ENCODE peak calls at places on chromosomes 6 and 20, in seven cellular contexts. One of them, this sample, is unnamed.

GRCh38 chr20:60009826-60010616 is 51.8 kb downstream of the CDH26 start:
- DNase-seq in neural crest cell: no peak
- DNase-seq in astrocyte of the cerebellum: no peak
- DNase-seq in WERI-Rb-1: peak; percentile 76
- DNase-seq in psoas muscle: no peak
- DNase-seq in tibial artery: no peak
- DNase-seq in suprapubic skin: no peak
- DNase-seq in this sample: no peak

GRCh38 chr6:97136644-97137358 is 146.2 kb downstream of the MMS22L start:
- DNase-seq in neural crest cell: no peak
- DNase-seq in astrocyte of the cerebellum: no peak
- DNase-seq in WERI-Rb-1: no peak
- DNase-seq in psoas muscle: no peak
- DNase-seq in tibial artery: no peak
- DNase-seq in suprapubic skin: no peak
- DNase-seq in this sample: no peak

GRCh38 chr6:33549196-33549595 is 30.9 kb downstream of the BAK1 start:
- DNase-seq in neural crest cell: no peak
- DNase-seq in astrocyte of the cerebellum: no peak
- DNase-seq in WERI-Rb-1: peak; percentile 83
- DNase-seq in psoas muscle: no peak
- DNase-seq in tibial artery: no peak
- DNase-seq in suprapubic skin: no peak
- DNase-seq in this sample: no peak

GRCh38 chr6:46014511-46015118 is 1.0 kb downstream of the CLIC5 start:
- DNase-seq in neural crest cell: peak; percentile 1
- DNase-seq in astrocyte of the cerebellum: no peak
- DNase-seq in WERI-Rb-1: no peak
- DNase-seq in psoas muscle: peak; percentile 36
- DNase-seq in tibial artery: no peak
- DNase-seq in suprapubic skin: no peak
- DNase-seq in this sample: no peak

GRCh38 chr20:3804781-3805180 is 8.7 kb downstream of the CDC25B start:
- DNase-seq in neural crest cell: no peak
- DNase-seq in astrocyte of the cerebellum: no peak
- DNase-seq in WERI-Rb-1: no peak
- DNase-seq in psoas muscle: no peak
- DNase-seq in tibial artery: no peak
- DNase-seq in suprapubic skin: peak; percentile 51
- DNase-seq in this sample: no peak

GRCh38 chr6:16109659-16110300 is 19.1 kb upstream of the MYLIP start:
- DNase-seq in neural crest cell: no peak
- DNase-seq in astrocyte of the cerebellum: no peak
- DNase-seq in WERI-Rb-1: peak; percentile 39
- DNase-seq in psoas muscle: no peak
- DNase-seq in tibial artery: no peak
- DNase-seq in suprapubic skin: no peak
- DNase-seq in this sample: no peak

GRCh38 chr6:160430741-160431140 is 82.6 kb downstream of the SLC22A3 start:
- DNase-seq in neural crest cell: no peak
- DNase-seq in astrocyte of the cerebellum: no peak
- DNase-seq in WERI-Rb-1: no peak
- DNase-seq in psoas muscle: no peak
- DNase-seq in tibial artery: no peak
- DNase-seq in suprapubic skin: no peak
- DNase-seq in this sample: no peak

GRCh38 chr6:138240476-138241245 is 22.4 kb upstream of the PBOV1 start:
- DNase-seq in neural crest cell: no peak
- DNase-seq in astrocyte of the cerebellum: peak; percentile 89
- DNase-seq in WERI-Rb-1: no peak
- DNase-seq in psoas muscle: no peak
- DNase-seq in tibial artery: no peak
- DNase-seq in suprapubic skin: no peak
- DNase-seq in this sample: no peak

GRCh38 chr20:43065299-43065698 is 124.4 kb downstream of the PTPRT start:
- DNase-seq in neural crest cell: no peak
- DNase-seq in astrocyte of the cerebellum: no peak
- DNase-seq in WERI-Rb-1: no peak
- DNase-seq in psoas muscle: no peak
- DNase-seq in tibial artery: no peak
- DNase-seq in suprapubic skin: no peak
- DNase-seq in this sample: no peak

GRCh38 chr20:3669710-3670367 is 6.6 kb upstream of the GFRA4 start:
- DNase-seq in neural crest cell: no peak
- DNase-seq in astrocyte of the cerebellum: no peak
- DNase-seq in WERI-Rb-1: no peak
- DNase-seq in psoas muscle: no peak
- DNase-seq in tibial artery: no peak
- DNase-seq in suprapubic skin: no peak
- DNase-seq in this sample: no peak

GRCh38 chr6:137873273-137873762 is 6.3 kb downstream of the TNFAIP3 start:
- DNase-seq in neural crest cell: no peak
- DNase-seq in astrocyte of the cerebellum: peak; percentile 61
- DNase-seq in WERI-Rb-1: no peak
- DNase-seq in psoas muscle: peak; percentile 66
- DNase-seq in tibial artery: peak; percentile 93
- DNase-seq in suprapubic skin: peak; percentile 87
- DNase-seq in this sample: no peak

GRCh38 chr20:62923669-62924566 is 2.4 kb downstream of the DIDO1 start:
- DNase-seq in neural crest cell: no peak
- DNase-seq in astrocyte of the cerebellum: no peak
- DNase-seq in WERI-Rb-1: no peak
- DNase-seq in psoas muscle: no peak
- DNase-seq in tibial artery: no peak
- DNase-seq in suprapubic skin: no peak
- DNase-seq in this sample: no peak

GRCh38 chr6:10429638-10430427 is 15.0 kb upstream of the TFAP2A start:
- DNase-seq in neural crest cell: no peak
- DNase-seq in astrocyte of the cerebellum: peak; percentile 42
- DNase-seq in WERI-Rb-1: peak; percentile 63
- DNase-seq in psoas muscle: no peak
- DNase-seq in tibial artery: no peak
- DNase-seq in suprapubic skin: no peak
- DNase-seq in this sample: no peak

GRCh38 chr6:111674413-111674812 is 68.7 kb upstream of the TRAF3IP2 start:
- DNase-seq in neural crest cell: no peak
- DNase-seq in astrocyte of the cerebellum: no peak
- DNase-seq in WERI-Rb-1: no peak
- DNase-seq in psoas muscle: no peak
- DNase-seq in tibial artery: no peak
- DNase-seq in suprapubic skin: no peak
- DNase-seq in this sample: no peak

GRCh38 chr20:45209924-45210323 is 3.1 kb downstream of the SEMG1 start:
- DNase-seq in neural crest cell: no peak
- DNase-seq in astrocyte of the cerebellum: no peak
- DNase-seq in WERI-Rb-1: no peak
- DNase-seq in psoas muscle: no peak
- DNase-seq in tibial artery: no peak
- DNase-seq in suprapubic skin: no peak
- DNase-seq in this sample: no peak

GRCh38 chr6:76707630-76708029 is 635.2 kb upstream of the IMPG1 start:
- DNase-seq in neural crest cell: no peak
- DNase-seq in astrocyte of the cerebellum: no peak
- DNase-seq in WERI-Rb-1: no peak
- DNase-seq in psoas muscle: no peak
- DNase-seq in tibial artery: no peak
- DNase-seq in suprapubic skin: no peak
- DNase-seq in this sample: no peak

GRCh38 chr6:28683945-28684538 is 158.4 kb downstream of the GPX5 start:
- DNase-seq in neural crest cell: peak; percentile 8
- DNase-seq in astrocyte of the cerebellum: peak; percentile 15
- DNase-seq in WERI-Rb-1: peak; percentile 55
- DNase-seq in psoas muscle: no peak
- DNase-seq in tibial artery: no peak
- DNase-seq in suprapubic skin: no peak
- DNase-seq in this sample: no peak
- TF ChIP-seq CTCF in neural crest cell: peak; percentile 79
- TF ChIP-seq CTCF in astrocyte of the cerebellum: peak; percentile 48
- TF ChIP-seq CTCF in WERI-Rb-1: peak; percentile 71
- TF ChIP-seq CTCF in psoas muscle: peak; percentile 34
- TF ChIP-seq CTCF in tibial artery: peak; percentile 33
- TF ChIP-seq CTCF in suprapubic skin: peak; percentile 34
- TF ChIP-seq CTCF in this sample: peak; percentile 55

GRCh38 chr20:50309280-50309763 is 118.7 kb downstream of the CEBPB start:
- DNase-seq in neural crest cell: no peak
- DNase-seq in astrocyte of the cerebellum: no peak
- DNase-seq in WERI-Rb-1: no peak
- DNase-seq in psoas muscle: no peak
- DNase-seq in tibial artery: no peak
- DNase-seq in suprapubic skin: no peak
- DNase-seq in this sample: no peak

GRCh38 chr20:50309764-50310672 is 119.4 kb downstream of the CEBPB start:
- DNase-seq in neural crest cell: no peak
- DNase-seq in astrocyte of the cerebellum: no peak
- DNase-seq in WERI-Rb-1: no peak
- DNase-seq in psoas muscle: no peak
- DNase-seq in tibial artery: no peak
- DNase-seq in suprapubic skin: no peak
- DNase-seq in this sample: no peak

GRCh38 chr20:50306478-50307423 is 116.1 kb downstream of the CEBPB start:
- DNase-seq in neural crest cell: no peak
- DNase-seq in astrocyte of the cerebellum: no peak
- DNase-seq in WERI-Rb-1: no peak
- DNase-seq in psoas muscle: no peak
- DNase-seq in tibial artery: no peak
- DNase-seq in suprapubic skin: peak; percentile 59
- DNase-seq in this sample: no peak

GRCh38 chr20:50308166-50308512 is 117.5 kb downstream of the CEBPB start:
- DNase-seq in neural crest cell: no peak
- DNase-seq in astrocyte of the cerebellum: no peak
- DNase-seq in WERI-Rb-1: no peak
- DNase-seq in psoas muscle: no peak
- DNase-seq in tibial artery: no peak
- DNase-seq in suprapubic skin: no peak
- DNase-seq in this sample: no peak

GRCh38 chr20:50308513-50309279 is 118.1 kb downstream of the CEBPB start:
- DNase-seq in neural crest cell: no peak
- DNase-seq in astrocyte of the cerebellum: peak; percentile 96
- DNase-seq in WERI-Rb-1: peak; percentile 85
- DNase-seq in psoas muscle: peak; percentile 93
- DNase-seq in tibial artery: peak; percentile 96
- DNase-seq in suprapubic skin: peak; percentile 96
- DNase-seq in this sample: no peak
- TF ChIP-seq CTCF in neural crest cell: no peak
- TF ChIP-seq CTCF in astrocyte of the cerebellum: no peak
- TF ChIP-seq CTCF in WERI-Rb-1: peak; percentile 39
- TF ChIP-seq CTCF in psoas muscle: no peak
- TF ChIP-seq CTCF in tibial artery: no peak
- TF ChIP-seq CTCF in suprapubic skin: no peak
- TF ChIP-seq CTCF in this sample: no peak

DNA sequence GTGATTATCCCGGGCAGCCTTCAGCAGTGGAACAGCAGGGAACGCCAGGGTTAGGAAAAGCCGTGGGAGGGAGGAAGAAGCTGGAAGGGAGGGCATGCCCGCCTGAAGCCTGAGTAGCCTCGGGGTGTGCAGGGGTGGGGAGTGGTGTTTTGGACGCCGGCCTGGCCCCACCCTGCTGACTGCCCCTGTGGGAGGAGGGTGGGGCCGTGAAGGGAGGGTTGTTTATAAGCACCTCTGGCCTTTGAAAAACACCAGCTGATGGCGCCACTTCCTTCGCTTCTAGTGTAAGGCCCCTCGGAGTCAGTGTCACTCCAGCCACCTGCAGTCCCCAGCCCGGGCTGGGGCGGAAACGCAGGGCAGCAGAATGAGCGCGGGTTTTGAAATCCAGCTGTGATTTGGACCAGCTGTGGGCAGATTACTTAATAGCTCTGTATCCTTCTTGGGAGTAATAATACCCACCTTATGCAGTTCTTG is 52.8 kb upstream of the BMP6 start:
- DNase-seq in neural crest cell: peak; percentile 8
- DNase-seq in astrocyte of the cerebellum: no peak
- DNase-seq in WERI-Rb-1: peak; percentile 76
- DNase-seq in psoas muscle: peak; percentile 44
- DNase-seq in tibial artery: peak; percentile 29
- DNase-seq in suprapubic skin: peak; percentile 82
- DNase-seq in this sample: no peak
- TF ChIP-seq CTCF in neural crest cell: peak; percentile 13
- TF ChIP-seq CTCF in astrocyte of the cerebellum: no peak
- TF ChIP-seq CTCF in WERI-Rb-1: peak; percentile 53
- TF ChIP-seq CTCF in psoas muscle: no peak
- TF ChIP-seq CTCF in tibial artery: no peak
- TF ChIP-seq CTCF in suprapubic skin: peak; percentile 6
- TF ChIP-seq CTCF in this sample: no peak

GRCh38 chr6:143336446-143337152 is 113.9 kb downstream of the ADAT2 start:
- DNase-seq in neural crest cell: no peak
- DNase-seq in astrocyte of the cerebellum: peak; percentile 50
- DNase-seq in WERI-Rb-1: no peak
- DNase-seq in psoas muscle: no peak
- DNase-seq in tibial artery: no peak
- DNase-seq in suprapubic skin: no peak
- DNase-seq in this sample: no peak

GRCh38 chr6:143333749-143334520 is 116.6 kb downstream of the ADAT2 start:
- DNase-seq in neural crest cell: no peak
- DNase-seq in astrocyte of the cerebellum: no peak
- DNase-seq in WERI-Rb-1: no peak
- DNase-seq in psoas muscle: no peak
- DNase-seq in tibial artery: no peak
- DNase-seq in suprapubic skin: no peak
- DNase-seq in this sample: no peak

GRCh38 chr6:143335865-143336264 is 114.6 kb downstream of the ADAT2 start:
- DNase-seq in neural crest cell: no peak
- DNase-seq in astrocyte of the cerebellum: no peak
- DNase-seq in WERI-Rb-1: no peak
- DNase-seq in psoas muscle: no peak
- DNase-seq in tibial artery: no peak
- DNase-seq in suprapubic skin: no peak
- DNase-seq in this sample: no peak

GRCh38 chr6:143339223-143339622 is 111.3 kb downstream of the ADAT2 start:
- DNase-seq in neural crest cell: no peak
- DNase-seq in astrocyte of the cerebellum: no peak
- DNase-seq in WERI-Rb-1: no peak
- DNase-seq in psoas muscle: no peak
- DNase-seq in tibial artery: no peak
- DNase-seq in suprapubic skin: no peak
- DNase-seq in this sample: no peak

DNA sequence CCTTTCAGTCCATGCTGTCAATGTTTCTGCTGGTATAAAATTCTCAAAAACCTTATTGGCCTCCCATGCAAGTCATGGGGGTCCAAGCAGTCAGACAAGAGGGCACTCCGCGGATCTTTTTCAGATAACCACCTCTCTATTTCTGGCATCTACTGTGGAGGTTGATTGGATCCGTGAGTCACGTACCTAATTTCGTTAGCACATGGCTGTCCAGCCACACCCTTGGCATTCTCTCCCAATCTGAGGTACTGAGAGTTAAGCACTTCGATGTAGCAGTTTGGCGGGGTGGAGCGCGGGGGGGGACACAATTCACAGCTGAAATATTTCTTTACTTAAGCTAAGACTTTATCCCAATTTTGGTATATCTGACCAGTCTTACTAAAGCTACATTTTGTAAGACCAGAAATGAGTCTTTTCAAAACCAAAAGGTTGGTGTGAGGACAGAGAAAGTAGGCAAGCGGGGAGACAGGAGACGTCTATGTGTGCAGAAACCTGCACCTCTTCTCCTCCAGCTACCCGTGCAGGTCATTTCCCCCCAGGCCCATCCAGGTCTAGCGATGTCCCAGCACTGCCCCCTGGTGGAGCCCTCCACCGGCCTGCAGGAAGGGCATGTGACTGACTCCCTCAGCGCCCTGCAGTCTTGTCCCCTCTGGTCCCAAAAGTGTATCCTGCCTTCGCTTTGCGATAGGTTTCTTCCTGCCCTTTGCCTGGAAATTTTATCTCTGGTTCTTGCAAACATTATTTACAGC is 113.1 kb downstream of the ADAT2 start:
- DNase-seq in neural crest cell: peak; percentile 46
- DNase-seq in astrocyte of the cerebellum: no peak
- DNase-seq in WERI-Rb-1: peak; percentile 61
- DNase-seq in psoas muscle: peak; percentile 25
- DNase-seq in tibial artery: no peak
- DNase-seq in suprapubic skin: no peak
- DNase-seq in this sample: no peak
- TF ChIP-seq CTCF in neural crest cell: peak; percentile 57
- TF ChIP-seq CTCF in astrocyte of the cerebellum: peak; percentile 52
- TF ChIP-seq CTCF in WERI-Rb-1: peak; percentile 80
- TF ChIP-seq CTCF in psoas muscle: peak; percentile 23
- TF ChIP-seq CTCF in tibial artery: no peak
- TF ChIP-seq CTCF in suprapubic skin: peak; percentile 41
- TF ChIP-seq CTCF in this sample: peak; percentile 30